ENCODE peak calls at places on chromosomes 7 and 10, in five cellular contexts. W is body of pancreas, O is ovary, R is transverse colon, H is heart left ventricle. E is an unnamed sample.
A peak's percentile ranks its signal among the peaks of the same experiment; 100 is the strongest.

GRCh38 chr10:102596506-102596971 is 47.7 kb upstream of the TRIM8 start:
- DNase-seq in R (peak; percentile 62), H (no peak), W (peak; percentile 57), O (peak; percentile 56), E (no peak)

GRCh38 chr10:101291254-101292193 is 62.3 kb upstream of the LBX1 start:
- DNase-seq in W (peak; percentile 50), O (peak; percentile 51), H (peak; percentile 76), R (peak; percentile 36), E (peak; percentile 26)

GRCh38 chr7:101612885-101613490 is 16.1 kb downstream of the MYL10 start:
- DNase-seq in O (no peak), H (no peak), W (no peak), R (no peak), E (no peak)

GRCh38 chr7:32335107-32335506 is 155.1 kb downstream of the LSM5 start:
- DNase-seq in H (no peak), W (no peak), O (no peak), R (no peak), E (no peak)

GRCh38 chr10:103736763-103737162 is 118.6 kb downstream of the SH3PXD2A start:
- DNase-seq in W (no peak), O (no peak), R (no peak), H (no peak), E (no peak)

GRCh38 chr7:155593455-155594162 is 47.2 kb upstream of the CNPY1 start:
- DNase-seq in W (no peak), O (no peak), R (no peak), H (no peak), E (peak; percentile 42)

GRCh38 chr7:86485842-86486241 is 157.9 kb upstream of the GRM3 start:
- DNase-seq in W (no peak), H (no peak), O (no peak), R (no peak), E (no peak)

GRCh38 chr10:74947781-74948401 is 121.5 kb downstream of the KAT6B start:
- DNase-seq in O (no peak), R (peak; percentile 22), W (no peak), H (no peak), E (no peak)

GRCh38 chr7:151013728-151014497 is 10.4 kb downstream of the ATG9B start:
- DNase-seq in W (peak; percentile 53), H (peak; percentile 78), O (no peak), R (peak; percentile 81), E (peak; percentile 77)

DNA sequence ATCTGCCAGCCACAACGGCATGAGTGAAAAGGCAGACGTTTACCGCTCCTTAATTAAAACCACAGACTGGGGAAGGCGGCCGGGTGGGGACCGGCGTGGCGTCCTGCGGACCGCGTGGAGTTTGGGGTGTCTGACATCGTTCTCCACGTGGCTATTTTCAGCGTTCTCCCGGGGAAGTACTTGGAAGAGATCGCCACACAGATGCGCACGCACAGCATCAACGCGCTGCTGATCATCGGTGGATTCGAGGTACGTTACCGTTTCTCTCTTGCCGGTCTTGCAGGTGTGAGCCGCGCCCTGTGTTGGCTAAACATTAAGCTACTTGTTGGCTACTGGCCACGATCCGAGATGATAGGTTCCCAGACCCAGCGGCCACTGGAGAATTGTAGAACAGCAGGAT is 51.3 kb downstream of the PFKP start:
- DNase-seq in H (no peak), W (no peak), O (no peak), R (peak; percentile 72), E (no peak)
- H3K4me3 ChIP-seq in H (no peak overlapping the region), W (no peak overlapping the region), O (no peak overlapping the region), R (no peak overlapping the region), E (no peak overlapping the region)

GRCh38 chr7:132805766-132806165 is 229.5 kb upstream of the PLXNA4 start:
- DNase-seq in R (no peak), W (no peak), H (no peak), O (no peak), E (no peak)
- TF ChIP-seq POLR2A in R (no peak), W (no peak), H (no peak), O (no peak), E (no peak)

GRCh38 chr10:128779457-128779856 is 653.2 kb upstream of the MKI67 start:
- DNase-seq in W (no peak), H (no peak), O (no peak), R (no peak), E (peak; percentile 42)
- H3K4me1 ChIP-seq in W (no peaks in the 10 kb centered on the region), H (no peaks in the 10 kb centered on the region), O (no peaks in the 10 kb centered on the region), R (no peaks in the 10 kb centered on the region), E (no peaks in the 10 kb centered on the region)

GRCh38 chr10:132185601-132186487 is 904 bp upstream of the DPYSL4 start:
- DNase-seq in H (peak; percentile 62), O (no peak), W (peak; percentile 56), R (peak; percentile 37), E (no peak)
- H3K4me3 ChIP-seq in H (peak overlapping the region; percentile 65), O (peak overlapping the region; percentile 17), W (peak overlapping the region; percentile 12), R (peak overlapping the region; percentile 39), E (peak overlapping the region; percentile 38)

DNA sequence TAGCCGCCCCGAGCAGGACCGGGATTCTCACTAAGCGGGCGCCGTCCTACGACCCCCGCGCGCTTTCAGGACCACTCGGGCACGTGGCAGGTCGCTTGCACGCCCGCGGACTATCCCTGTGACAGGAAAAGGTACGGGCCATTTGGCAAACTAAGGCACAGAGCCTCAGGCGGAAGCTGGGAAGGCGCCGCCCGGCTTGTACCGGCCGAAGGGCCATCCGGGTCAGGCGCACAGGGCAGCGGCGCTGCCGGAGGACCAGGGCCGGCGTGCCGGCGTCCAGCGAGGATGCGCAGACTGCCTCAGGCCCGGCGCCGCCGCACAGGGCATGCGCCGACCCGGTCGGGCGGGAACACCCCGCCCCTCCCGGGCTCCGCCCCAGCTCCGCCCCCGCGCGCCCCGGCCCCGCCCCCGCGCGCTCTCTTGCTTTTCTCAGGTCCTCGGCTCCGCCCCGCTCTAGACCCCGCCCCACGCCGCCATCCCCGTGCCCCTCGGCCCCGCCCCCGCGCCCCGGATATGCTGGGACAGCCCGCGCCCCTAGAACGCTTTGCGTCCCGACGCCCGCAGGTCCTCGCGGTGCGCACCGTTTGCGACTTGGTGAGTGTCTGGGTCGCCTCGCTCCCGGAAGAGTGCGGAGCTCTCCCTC is at the start of gene MGMT:
- DNase-seq in R (peak; percentile 97), H (peak; percentile 97), W (peak; percentile 97), O (peak; percentile 95), E (peak; percentile 100)
- TF ChIP-seq POLR2A in R (peak; percentile 59), H (no peak), W (peak; percentile 80), O (peak; percentile 51), E (no peak)

DNA sequence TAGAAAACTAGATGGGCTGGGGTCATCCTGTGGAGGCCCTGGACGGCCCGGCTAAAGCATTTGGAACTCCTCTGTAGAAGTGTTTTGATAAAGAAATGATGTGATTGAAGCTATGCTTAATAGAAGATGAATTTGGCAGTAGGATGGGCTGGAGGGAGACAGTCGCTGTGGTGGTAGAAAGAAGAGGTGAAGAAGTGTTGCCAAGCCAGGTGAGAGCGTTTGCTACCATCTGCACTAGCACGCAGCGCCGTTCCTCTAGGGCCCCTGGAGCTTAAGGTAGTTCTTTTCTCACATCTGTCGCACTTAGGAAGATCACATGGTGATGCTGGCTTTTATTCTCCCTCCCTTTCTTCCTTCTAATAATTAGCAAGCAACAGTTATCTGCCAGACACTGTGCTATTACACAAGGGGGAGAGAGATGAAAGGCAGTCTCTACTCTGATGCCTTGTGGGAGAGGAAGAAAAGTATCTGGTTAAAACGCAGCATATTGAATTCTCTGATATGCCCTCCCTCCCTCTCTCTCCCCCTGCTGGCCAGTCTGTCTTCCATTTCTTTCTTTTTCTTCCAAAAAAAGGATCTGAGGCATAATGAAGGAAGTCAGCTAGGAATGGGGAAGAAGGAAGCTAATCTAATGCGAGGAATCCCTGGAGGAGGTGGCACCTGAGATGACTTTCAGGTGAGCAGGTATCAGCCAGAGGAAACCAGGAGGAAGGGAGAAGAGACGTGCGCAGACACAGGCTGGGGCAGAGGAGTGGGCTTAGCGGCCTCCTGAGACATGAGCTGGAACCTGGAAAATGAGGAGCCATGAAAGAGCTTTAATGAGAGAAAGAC is 162.3 kb upstream of the KLF14 start:
- DNase-seq in W (no peak), O (no peak), R (no peak), H (no peak), E (no peak)
- H3K4me1 ChIP-seq in W (peaks cover 84% of the 10 kb centered on the region), O (peaks cover 7% of the 10 kb centered on the region), R (peaks cover 40% of the 10 kb centered on the region), H (peaks cover 7% of the 10 kb centered on the region), E (peaks cover 73% of the 10 kb centered on the region)

DNA sequence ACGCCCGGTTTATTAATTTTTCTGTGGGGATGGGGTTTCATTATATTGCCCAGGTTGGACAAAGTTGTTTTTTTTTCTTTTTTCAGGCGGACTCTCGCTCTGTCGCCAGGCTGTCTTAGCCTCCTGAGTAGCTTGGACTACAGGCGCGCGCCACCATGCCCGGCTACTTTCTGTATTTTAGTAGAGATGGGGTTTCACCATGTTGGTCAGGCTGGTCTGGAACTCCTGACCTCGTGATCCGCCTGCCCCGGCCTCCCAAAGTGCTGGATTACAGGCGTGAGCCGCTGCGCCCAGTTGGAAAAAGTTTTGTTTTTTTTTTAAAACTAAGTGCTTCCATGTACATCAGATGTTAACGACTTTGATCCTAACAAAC is 542 bp upstream of the ZNF394 start:
- DNase-seq in O (no peak), W (no peak), R (no peak), H (no peak), E (no peak)
- H3K4me3 ChIP-seq in O (peak overlapping the region; percentile 99), W (peak overlapping the region; percentile 84), R (peak overlapping the region; percentile 67), H (peak overlapping the region; percentile 62), E (peak overlapping the region; percentile 94)

GRCh38 chr10:43648392-43649148 is at the start of gene ZNF32:
- DNase-seq in W (peak; percentile 84), O (peak; percentile 80), H (peak; percentile 93), R (peak; percentile 84), E (peak; percentile 97)
- TF ChIP-seq POLR2A in W (peak; percentile 56), O (peak; percentile 39), H (no peak), R (no peak), E (no peak)

DNA sequence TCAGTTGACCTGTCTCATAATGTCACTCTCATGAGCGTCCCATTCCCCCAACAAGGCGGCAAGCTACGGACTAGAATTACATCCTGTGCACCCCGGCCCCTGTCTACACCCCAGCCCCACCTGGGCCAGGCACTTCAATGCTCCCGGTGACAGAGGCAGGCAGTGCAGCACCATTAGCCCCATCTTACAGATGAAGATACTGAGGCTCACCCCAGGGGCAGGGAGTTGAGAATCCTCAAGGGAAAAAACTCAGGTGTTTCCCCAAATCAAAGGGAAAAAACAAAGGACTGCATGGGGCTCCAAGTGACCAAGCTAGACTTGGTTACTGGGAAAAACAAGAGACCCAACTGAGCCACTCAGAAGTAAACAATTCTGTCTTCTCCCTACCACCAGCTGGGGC is 4.5 kb downstream of the DLG5 start:
- DNase-seq in O (no peak), R (no peak), W (no peak), H (no peak), E (no peak)
- H3K4me1 ChIP-seq in O (peaks cover 25% of the 10 kb centered on the region), R (peaks cover 10% of the 10 kb centered on the region), W (peaks cover 35% of the 10 kb centered on the region), H (no peaks in the 10 kb centered on the region), E (peaks cover 19% of the 10 kb centered on the region)

DNA sequence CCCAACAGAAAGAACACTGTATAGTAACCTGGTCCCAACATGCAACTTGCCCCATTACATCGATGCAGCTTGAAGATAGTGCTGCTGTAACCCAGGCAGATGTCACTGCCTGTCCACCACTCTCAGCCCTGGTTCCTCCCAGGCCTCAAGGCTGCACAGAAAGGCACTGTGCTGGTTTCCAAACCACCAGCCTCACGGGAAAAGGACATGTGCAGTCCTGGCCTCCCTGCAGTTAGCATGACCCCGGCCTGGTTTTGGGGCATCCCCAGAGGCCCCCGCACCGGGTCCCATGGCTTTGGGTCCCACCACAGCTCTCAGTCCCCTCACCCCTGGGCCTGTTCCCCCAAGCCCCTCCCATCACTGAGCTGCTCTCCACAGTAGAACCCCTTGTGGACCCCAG is 214.5 kb downstream of the TNS3 start:
- DNase-seq in O (no peak), R (no peak), H (no peak), W (no peak), E (no peak)
- H3K4me3 ChIP-seq in O (no peak overlapping the region), R (no peak overlapping the region), H (no peak overlapping the region), W (no peak overlapping the region), E (no peak overlapping the region)